ENCODE peak calls at places on chromosomes 5 and 9, in nine cellular contexts. I is heart left ventricle, M is adrenal gland, L is Peyer's patch, H is NB4, B is gastrocnemius medialis, R is GM12878, Q is spleen, J is tibial nerve. S is an unnamed sample.

GRCh38 chr9:133485531-133486260 is 6.8 kb upstream of the SLC2A6 start:
- DNase-seq in I (peak), M (no peak), L (peak), H (peak), B (no peak), R (no peak), Q (peak), J (no peak), S (no peak)

GRCh38 chr5:168916266-168916665 is 337.1 kb upstream of the PANK3 start:
- DNase-seq in I (peak), M (peak), L (no peak), H (no peak), B (no peak), R (no peak), Q (peak), J (peak), S (no peak)

GRCh38 chr9:120713257-120714087 is 798 bp downstream of the MEGF9 start:
- DNase-seq in I (peak), M (no peak), L (peak), H (peak), B (peak), R (no peak), Q (peak), J (no peak), S (no peak)

GRCh38 chr5:113293613-113294340 is 141.0 kb downstream of the TSSK1B start:
- DNase-seq in I (peak), M (no peak), L (no peak), H (no peak), B (no peak), R (no peak), Q (no peak), J (peak), S (no peak)

GRCh38 chr5:169895876-169896275 is 84.4 kb downstream of the INSYN2B start:
- DNase-seq in I (peak), M (peak), L (no peak), H (no peak), B (no peak), R (no peak), Q (no peak), J (no peak), S (no peak)

GRCh38 chr5:169801324-169801777 is 164.3 kb downstream of the DOCK2 start:
- DNase-seq in I (no peak), M (no peak), L (no peak), H (peak), B (no peak), R (no peak), Q (no peak), J (no peak), S (no peak)

GRCh38 chr5:122421379-122422081 is 109.5 kb downstream of the SNCAIP start:
- DNase-seq in I (no peak), M (no peak), L (no peak), H (no peak), B (no peak), R (no peak), Q (no peak), J (no peak), S (no peak)

GRCh38 chr9:107309271-107309670 is 26.2 kb downstream of the RAD23B start:
- DNase-seq in I (no peak), M (no peak), L (no peak), H (no peak), B (no peak), R (peak), Q (no peak), J (no peak), S (no peak)

GRCh38 chr9:91001146-91001611 is 199.6 kb downstream of the SYK start:
- DNase-seq in I (no peak), M (no peak), L (no peak), H (no peak), B (no peak), R (no peak), Q (no peak), J (no peak), S (no peak)

GRCh38 chr9:124869466-124869985 is 7.6 kb downstream of the ARPC5L start:
- DNase-seq in I (no peak), M (no peak), L (peak), H (peak), B (no peak), R (no peak), Q (peak), J (no peak), S (no peak)

GRCh38 chr5:98942849-98943248 is 14.0 kb upstream of the CHD1 start:
- DNase-seq in I (no peak), M (no peak), L (no peak), H (peak), B (no peak), R (no peak), Q (no peak), J (no peak), S (no peak)

GRCh38 chr9:82563841-82564240 is 499.1 kb downstream of the RASEF start:
- DNase-seq in I (no peak), M (no peak), L (no peak), H (no peak), B (no peak), R (no peak), Q (no peak), J (no peak), S (no peak)

GRCh38 chr5:174903333-174903732 is 179.0 kb downstream of the MSX2 start:
- DNase-seq in I (no peak), M (no peak), L (no peak), H (peak), B (no peak), R (no peak), Q (no peak), J (no peak), S (no peak)

GRCh38 chr5:56415356-56415765 is 182.2 kb upstream of the ANKRD55 start:
- DNase-seq in I (peak), M (peak), L (peak), H (peak), B (peak), R (peak), Q (peak), J (peak), S (peak)

GRCh38 chr9:297104-297794 is 82.6 kb downstream of the DOCK8 start:
- DNase-seq in I (peak), M (peak), L (peak), H (peak), B (no peak), R (peak), Q (peak), J (peak), S (no peak)

GRCh38 chr5:35188041-35188457 is 42.2 kb downstream of the PRLR start:
- DNase-seq in I (no peak), M (no peak), L (no peak), H (no peak), B (no peak), R (no peak), Q (no peak), J (no peak), S (no peak)

GRCh38 chr5:55226027-55226933 is 835 bp downstream of the MCIDAS start:
- DNase-seq in I (no peak), M (no peak), L (no peak), H (peak), B (no peak), R (no peak), Q (peak), J (no peak), S (no peak)

GRCh38 chr5:14257995-14258403 is 114.9 kb downstream of the TRIO start:
- DNase-seq in I (no peak), M (no peak), L (no peak), H (no peak), B (no peak), R (peak), Q (no peak), J (no peak), S (no peak)

GRCh38 chr9:92686954-92687353 is 17.0 kb upstream of the IPPK start:
- DNase-seq in I (no peak), M (no peak), L (no peak), H (peak), B (no peak), R (no peak), Q (no peak), J (no peak), S (no peak)
- TF ChIP-seq CTCF in I (no peak), M (no peak), L (no peak), H (peak), B (no peak), R (no peak), Q (no peak), J (no peak), S (no peak)

GRCh38 chr5:37554403-37554739 is 175.3 kb downstream of the WDR70 start:
- DNase-seq in I (no peak), M (no peak), L (no peak), H (no peak), B (no peak), R (no peak), Q (no peak), J (no peak), S (no peak)
- H3K4me3 ChIP-seq in I (no peak), M (no peak), L (no peak), H (no peak), B (no peak), R (no peak), Q (no peak), J (no peak), S (no peak)

DNA sequence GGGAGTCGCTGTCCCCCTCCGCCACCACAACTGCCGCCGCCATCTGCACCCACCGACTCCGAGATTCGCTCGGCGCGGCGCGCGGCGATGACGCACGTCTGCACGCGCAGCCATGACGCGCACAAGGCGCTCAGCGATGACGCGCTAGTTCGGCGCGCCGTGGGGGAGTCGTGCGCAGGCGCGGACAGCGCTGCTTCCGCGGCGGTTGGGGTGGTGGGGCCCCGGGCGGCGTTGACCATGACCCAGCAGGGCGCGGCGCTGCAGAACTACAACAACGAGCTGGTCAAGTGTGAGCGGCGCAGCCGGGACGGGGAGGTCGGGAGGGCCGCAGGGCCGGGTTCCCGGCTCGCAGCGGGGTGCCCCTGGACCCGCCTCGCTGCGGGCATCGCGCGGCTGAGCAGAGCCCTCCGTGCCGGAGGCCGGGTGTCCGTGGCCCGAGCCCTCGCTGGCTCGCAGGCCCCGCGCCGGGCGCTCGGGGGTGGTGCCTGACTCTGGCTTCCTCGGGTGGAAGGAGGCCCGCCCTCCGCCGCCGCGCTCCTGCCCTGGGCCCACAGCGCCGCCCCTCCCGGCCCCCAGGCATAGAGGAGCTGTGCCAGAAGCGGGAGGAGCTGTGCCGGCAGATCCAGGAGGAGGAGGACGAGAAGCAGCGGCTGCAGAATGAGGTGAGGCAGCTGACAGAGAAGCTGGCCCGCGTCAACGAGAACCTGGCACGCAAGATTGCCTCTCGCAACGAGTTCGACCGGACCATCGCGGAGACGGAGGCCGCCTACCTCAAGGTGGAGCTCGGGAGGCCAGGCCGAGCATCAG is at the start of the genes ANAPC2 and SSNA1:
- DNase-seq in I (peak), M (peak), L (peak), H (peak), B (peak), R (peak), Q (peak), J (peak), S (peak)
- TF ChIP-seq POLR2A in I (peak), M (peak), L (peak), H (peak), B (peak), R (peak), Q (peak), J (peak), S (peak)

DNA sequence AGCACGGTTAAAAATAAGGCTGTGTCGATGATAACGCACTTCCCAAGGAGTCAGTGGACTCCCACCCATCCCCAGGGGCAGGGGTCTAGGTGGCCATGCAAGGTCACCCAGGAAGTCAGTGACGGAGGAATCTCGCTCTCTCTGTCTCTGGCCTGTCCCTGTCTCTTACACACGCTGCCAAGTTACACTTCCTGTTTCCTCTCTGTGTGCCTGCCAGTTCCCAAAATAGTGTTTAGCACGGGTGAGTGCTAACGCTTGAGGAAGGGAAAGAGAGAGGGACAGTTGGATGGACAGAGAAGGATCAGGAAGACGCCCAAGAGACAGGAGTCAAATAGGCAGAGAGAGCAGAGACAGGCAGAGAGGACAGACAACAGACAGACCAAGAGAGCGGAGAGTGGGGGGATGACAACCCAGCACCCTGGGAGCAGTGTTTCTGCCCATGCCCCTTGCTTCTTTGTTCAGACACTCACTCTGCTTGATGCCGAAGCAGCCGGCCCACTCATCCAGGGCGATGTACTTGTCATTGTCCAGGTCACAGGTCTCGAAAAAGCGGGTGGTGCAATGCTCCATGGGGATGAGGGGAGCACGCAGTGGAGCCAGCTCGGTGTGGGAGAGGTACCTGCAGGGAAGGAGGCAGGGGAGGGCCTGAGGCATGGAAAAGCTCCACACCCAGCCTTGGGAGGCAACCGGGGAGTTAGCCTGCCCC is 22.9 kb downstream of the SPARC start:
- DNase-seq in I (peak), M (peak), L (no peak), H (peak), B (peak), R (no peak), Q (no peak), J (peak), S (no peak)
- TF ChIP-seq CTCF in I (no peak), M (no peak), L (no peak), H (no peak), B (no peak), R (no peak), Q (no peak), J (no peak), S (no peak)

DNA sequence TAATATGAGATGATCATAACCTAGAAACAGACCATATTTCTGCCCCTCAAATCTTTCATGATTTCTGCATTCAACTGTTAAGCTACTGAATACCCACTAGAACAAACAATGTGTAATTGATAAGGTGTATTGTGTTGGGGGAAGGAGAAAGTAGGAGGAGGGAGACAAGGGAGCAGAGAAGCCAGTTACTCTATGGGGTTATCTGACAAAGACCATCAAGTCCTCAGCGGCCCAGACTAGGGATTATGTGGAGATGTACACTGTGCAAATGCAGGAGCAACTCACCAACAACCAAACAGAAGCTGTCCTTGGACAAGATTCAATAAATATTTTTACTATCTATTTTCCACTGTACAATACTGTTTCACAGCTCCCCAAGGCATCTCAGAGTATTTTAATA is 2.7 kb downstream of the NRG2 start:
- DNase-seq in I (no peak), M (no peak), L (no peak), H (no peak), B (no peak), R (no peak), Q (no peak), J (no peak), S (no peak)
- H3K4me3 ChIP-seq in I (peak), M (no peak), L (no peak), H (no peak), B (peak), R (peak), Q (no peak), J (no peak), S (no peak)

DNA sequence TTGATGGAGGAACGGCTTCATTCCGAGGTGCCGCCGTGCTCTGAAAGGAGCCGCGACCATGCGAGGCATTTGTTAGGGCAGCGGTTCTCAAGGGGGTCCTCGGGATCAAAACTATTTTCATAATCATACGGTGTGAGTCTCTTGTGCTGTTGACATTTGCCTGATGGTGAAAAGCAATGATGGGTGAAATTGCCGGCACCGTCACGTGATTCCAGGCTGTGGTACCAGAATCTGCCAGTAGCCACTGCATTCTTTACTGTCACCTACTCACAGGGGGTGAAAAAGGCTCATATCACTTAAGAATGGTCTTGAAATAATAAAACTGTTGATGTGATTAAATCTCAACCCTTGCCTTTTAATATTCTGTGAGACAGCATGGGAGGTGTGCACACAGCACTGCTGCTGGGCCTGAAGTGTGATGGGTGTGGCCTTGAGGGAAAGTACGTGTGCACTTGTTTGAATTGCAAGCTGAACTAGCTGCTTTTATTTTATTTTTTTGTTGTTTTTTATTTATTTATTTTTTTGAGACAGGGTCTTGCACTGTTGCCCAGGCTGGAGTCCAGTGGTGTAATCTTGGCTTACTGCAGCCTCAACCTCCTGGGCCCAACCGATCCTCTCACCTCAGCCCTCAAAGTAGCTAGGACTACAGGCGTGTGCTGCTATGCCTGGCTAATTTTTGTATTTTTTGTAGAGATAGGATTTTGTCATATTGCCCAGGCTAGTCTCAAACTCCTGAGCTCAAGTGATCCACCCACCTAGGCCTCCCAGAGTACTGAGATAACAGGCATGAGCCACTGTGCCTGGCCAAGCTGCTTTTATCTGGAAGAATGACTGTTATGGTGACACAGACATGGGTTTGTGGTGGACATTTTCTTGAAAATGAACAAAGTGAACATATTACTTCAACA is 58.8 kb downstream of the GPR107 start:
- DNase-seq in I (no peak), M (peak), L (no peak), H (no peak), B (no peak), R (no peak), Q (peak), J (no peak), S (no peak)
- TF ChIP-seq POLR2A in I (no peak), M (no peak), L (no peak), H (no peak), B (no peak), R (no peak), Q (no peak), J (no peak), S (no peak)

GRCh38 chr5:41721521-41721920 is 148.7 kb downstream of the OXCT1 start:
- DNase-seq in I (no peak), M (no peak), L (no peak), H (no peak), B (no peak), R (no peak), Q (no peak), J (no peak), S (no peak)

GRCh38 chr5:41728281-41728680 is 141.9 kb downstream of the OXCT1 start:
- DNase-seq in I (no peak), M (no peak), L (no peak), H (no peak), B (no peak), R (no peak), Q (no peak), J (no peak), S (no peak)

DNA sequence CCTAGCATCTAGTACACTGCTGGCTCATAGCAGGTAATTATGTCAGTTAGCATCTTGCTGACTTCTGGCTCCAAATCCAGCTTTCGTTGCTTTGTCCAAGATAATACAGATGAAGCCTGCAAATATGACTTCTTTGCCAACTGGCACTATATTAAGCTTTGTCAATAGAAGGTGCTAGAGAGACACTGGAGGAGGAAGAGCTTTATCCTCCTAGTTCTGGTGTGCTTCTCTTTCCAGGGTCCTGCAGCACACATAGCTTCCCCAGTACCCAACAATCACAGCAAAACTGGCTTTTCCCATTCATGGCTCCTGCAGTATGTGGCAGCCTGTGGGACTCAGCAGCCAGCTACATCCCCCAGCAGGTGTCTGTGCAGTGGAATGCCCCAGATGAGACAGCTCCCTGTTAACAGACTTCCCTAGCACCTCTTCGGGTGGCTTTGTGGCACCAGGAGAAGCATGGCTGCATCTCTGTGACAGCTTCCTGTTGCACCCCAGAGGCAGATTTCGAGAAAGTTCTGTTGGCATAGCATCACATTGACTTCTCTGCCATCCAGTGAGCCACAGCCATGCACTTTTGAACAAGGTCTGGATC is 147.8 kb downstream of the OXCT1 start:
- DNase-seq in I (no peak), M (no peak), L (no peak), H (no peak), B (no peak), R (no peak), Q (no peak), J (no peak), S (no peak)
- TF ChIP-seq CTCF in I (no peak), M (no peak), L (no peak), H (no peak), B (no peak), R (peak), Q (no peak), J (no peak), S (no peak)

GRCh38 chr9:74092491-74092834 is 404.7 kb upstream of the RORB start:
- DNase-seq in I (no peak), M (no peak), L (no peak), H (no peak), B (no peak), R (no peak), Q (no peak), J (no peak), S (no peak)
- H3K4me3 ChIP-seq in I (no peak), M (no peak), L (no peak), H (no peak), B (no peak), R (no peak), Q (no peak), J (no peak), S (no peak)

GRCh38 chr5:82356808-82357671 is 78.9 kb upstream of the RPS23 start:
- DNase-seq in I (peak), M (peak), L (peak), H (peak), B (peak), R (peak), Q (no peak), J (peak), S (peak)
- TF ChIP-seq POLR2A in I (no peak), M (no peak), L (no peak), H (no peak), B (no peak), R (no peak), Q (no peak), J (no peak), S (no peak)

DNA sequence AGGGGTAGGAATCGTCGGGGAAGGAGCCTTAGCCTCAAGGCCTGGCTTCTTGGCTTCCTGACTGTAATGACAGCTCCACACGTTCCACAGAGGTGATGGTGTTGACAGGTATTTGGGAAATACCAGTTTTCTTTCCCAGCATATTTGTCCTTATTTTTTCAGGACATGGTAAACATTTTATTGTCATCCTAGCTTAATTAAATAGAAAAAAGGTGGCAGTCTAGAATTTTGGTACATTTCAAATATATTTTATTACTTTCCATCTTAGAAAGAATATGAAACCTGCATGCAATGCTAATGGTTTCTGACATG is 8.4 kb downstream of the CXCL14 start:
- DNase-seq in I (no peak), M (no peak), L (no peak), H (no peak), B (no peak), R (no peak), Q (no peak), J (no peak), S (no peak)
- TF ChIP-seq CTCF in I (no peak), M (no peak), L (no peak), H (no peak), B (no peak), R (no peak), Q (no peak), J (no peak), S (no peak)

S was measured in esophagus squamous epithelium.